ENCODE peak calls at places on chromosomes 3 and 15, in ten cellular contexts. A is H1; Y is pancreas; U is CD8-positive, alpha-beta T cell; B is heart left ventricle; T is PC-3; R is GM23338; V is tibial artery; I is astrocyte; E is transverse colon. X is an unnamed sample.

GRCh38 chr15:66779331-66780009 is 77.4 kb downstream of the SMAD6 start:
- DNase-seq in Y (no peak), B (no peak), I (no peak), V (peak; percentile 54), U (no peak), A (no peak), R (no peak), E (peak; percentile 53), T (no peak), X (no peak)

GRCh38 chr3:78872195-78872594 is 895.6 kb downstream of the ROBO1 start:
- DNase-seq in U (no peak), E (no peak), Y (no peak), B (no peak), V (no peak), T (no peak), R (no peak), A (no peak), I (peak; percentile 69), X (no peak)

GRCh38 chr3:12598890-12599289 is 42.0 kb downstream of the MKRN2 start:
- DNase-seq in U (no peak), R (no peak), B (no peak), T (no peak), V (no peak), A (no peak), Y (no peak), E (no peak), I (no peak), X (no peak)

GRCh38 chr3:194682651-194683310 is 2.9 kb upstream of the FAM43A start:
- DNase-seq in V (peak; percentile 83), T (peak; percentile 97), B (peak; percentile 72), A (peak; percentile 74), I (peak; percentile 74), R (peak; percentile 90), U (peak; percentile 62), Y (peak; percentile 68), E (peak; percentile 79), X (peak; percentile 90)

GRCh38 chr3:134665243-134665642 is 14.4 kb upstream of the KY start:
- DNase-seq in I (no peak), E (no peak), V (no peak), Y (no peak), R (no peak), T (no peak), B (no peak), A (no peak), U (no peak), X (no peak)

GRCh38 chr3:59483191-59483590 is 433.4 kb upstream of the CFAP20DC start:
- DNase-seq in U (no peak), V (no peak), B (no peak), R (no peak), I (no peak), Y (no peak), A (no peak), E (no peak), T (no peak), X (no peak)

GRCh38 chr3:106294121-106294520 is 425.3 kb upstream of the CBLB start:
- DNase-seq in I (no peak), U (no peak), Y (no peak), E (no peak), V (no peak), A (no peak), B (no peak), R (no peak), T (no peak), X (no peak)

GRCh38 chr3:10189557-10190374 is 25.0 kb downstream of the IRAK2 start:
- DNase-seq in I (peak; percentile 27), V (peak; percentile 97), B (peak; percentile 92), A (no peak), T (peak; percentile 56), Y (peak; percentile 68), R (no peak), U (no peak), E (peak; percentile 78), X (peak; percentile 95)

GRCh38 chr3:120567370-120568197 is 28.6 kb upstream of the NDUFB4 start:
- DNase-seq in B (no peak), A (no peak), Y (no peak), R (peak; percentile 59), T (peak; percentile 70), V (no peak), E (no peak), U (no peak), I (peak; percentile 65), X (no peak)

GRCh38 chr15:29088666-29089065 is 181.0 kb downstream of the NSMCE3 start:
- DNase-seq in V (no peak), Y (no peak), A (no peak), E (no peak), U (no peak), R (no peak), T (no peak), B (no peak), I (no peak), X (no peak)

GRCh38 chr3:31491660-31492059 is 41.1 kb upstream of the STT3B start:
- DNase-seq in A (no peak), T (no peak), V (no peak), E (no peak), B (no peak), U (no peak), Y (no peak), I (no peak), R (no peak), X (no peak)

GRCh38 chr3:111895079-111895478 is 36.0 kb downstream of the PHLDB2 start:
- DNase-seq in U (no peak), B (no peak), T (peak; percentile 80), I (no peak), E (no peak), V (no peak), R (peak; percentile 59), A (no peak), Y (no peak), X (no peak)

GRCh38 chr3:144466114-144466513 is 494.5 kb downstream of the DIPK2A start:
- DNase-seq in B (no peak), V (no peak), R (no peak), E (no peak), U (no peak), Y (no peak), T (peak; percentile 5), A (no peak), I (no peak), X (no peak)

GRCh38 chr15:65355173-65355982 is 22.4 kb downstream of the IGDCC3 start:
- DNase-seq in B (no peak), T (no peak), E (no peak), R (peak; percentile 71), U (no peak), I (no peak), A (peak; percentile 63), Y (no peak), V (no peak), X (no peak)

GRCh38 chr3:16290827-16291196 is 25.8 kb downstream of the OXNAD1 start:
- DNase-seq in Y (no peak), A (no peak), E (no peak), V (no peak), I (peak; percentile 47), U (no peak), T (no peak), R (no peak), B (no peak), X (no peak)

GRCh38 chr3:128808672-128809071 is 70.7 kb upstream of the ACAD9 start:
- DNase-seq in U (no peak), A (no peak), Y (no peak), V (no peak), I (no peak), R (no peak), E (no peak), T (no peak), B (no peak), X (no peak)
- H3K4me1 ChIP-seq in U (peaks cover 24% of the 10 kb centered on the region), A (no peaks in the 10 kb centered on the region), Y (peaks cover 3% of the 10 kb centered on the region), V (peaks cover 15% of the 10 kb centered on the region), I (peaks cover 16% of the 10 kb centered on the region), R (no peaks in the 10 kb centered on the region), E (peaks cover 16% of the 10 kb centered on the region), T (peaks cover 14% of the 10 kb centered on the region), B (peaks cover 10% of the 10 kb centered on the region), X (peaks cover 17% of the 10 kb centered on the region)

GRCh38 chr3:171844873-171845272 is 1.7 kb downstream of the TMEM212 start:
- DNase-seq in E (no peak), U (no peak), T (peak; percentile 68), I (peak; percentile 51), R (no peak), Y (no peak), B (no peak), V (no peak), A (no peak), X (no peak)
- H3K4me1 ChIP-seq in E (no peaks in the 10 kb centered on the region), U (no peaks in the 10 kb centered on the region), T (peaks cover 3% of the 10 kb centered on the region), I (peaks cover 32% of the 10 kb centered on the region), R (no peaks in the 10 kb centered on the region), Y (peaks cover 14% of the 10 kb centered on the region), B (no peaks in the 10 kb centered on the region), V (peaks cover 20% of the 10 kb centered on the region), A (no peaks in the 10 kb centered on the region), X (no peaks in the 10 kb centered on the region)

GRCh38 chr3:129282727-129283327 is 4.2 kb downstream of the HMCES start:
- DNase-seq in A (no peak), B (no peak), R (no peak), V (no peak), I (peak; percentile 81), Y (no peak), U (no peak), T (peak; percentile 68), E (no peak), X (no peak)
- H3K4me1 ChIP-seq in A (peaks cover 10% of the 10 kb centered on the region), B (no peaks in the 10 kb centered on the region), R (peaks cover 15% of the 10 kb centered on the region), V (peaks cover 28% of the 10 kb centered on the region), I (peaks cover 17% of the 10 kb centered on the region), Y (peaks cover 3% of the 10 kb centered on the region), U (peaks cover 39% of the 10 kb centered on the region), T (peaks cover 23% of the 10 kb centered on the region), E (peaks cover 14% of the 10 kb centered on the region), X (peaks cover 37% of the 10 kb centered on the region)

GRCh38 chr15:84749111-84749991 is 959 bp downstream of the ZNF592 start:
- DNase-seq in A (peak; percentile 53), E (peak; percentile 41), Y (peak; percentile 65), T (peak; percentile 28), V (peak; percentile 66), B (peak; percentile 67), I (peak; percentile 18), R (peak; percentile 49), U (peak; percentile 38), X (no peak)

GRCh38 chr15:84752195-84752594 is 3.8 kb downstream of the ZNF592 start:
- DNase-seq in T (no peak), U (no peak), I (no peak), E (no peak), V (no peak), B (no peak), Y (no peak), A (no peak), R (no peak), X (no peak)

GRCh38 chr15:84752700-84753099 is 4.3 kb downstream of the ZNF592 start:
- DNase-seq in V (no peak), T (peak; percentile 51), E (no peak), Y (no peak), A (no peak), B (no peak), U (no peak), I (peak; percentile 36), R (no peak), X (no peak)

GRCh38 chr15:84748274-84749110 is at the start of gene ZNF592:
- DNase-seq in V (peak; percentile 93), E (peak; percentile 89), Y (peak; percentile 94), B (peak; percentile 93), T (peak; percentile 79), I (peak; percentile 45), U (peak; percentile 78), R (peak; percentile 72), A (peak; percentile 82), X (no peak)

DNA sequence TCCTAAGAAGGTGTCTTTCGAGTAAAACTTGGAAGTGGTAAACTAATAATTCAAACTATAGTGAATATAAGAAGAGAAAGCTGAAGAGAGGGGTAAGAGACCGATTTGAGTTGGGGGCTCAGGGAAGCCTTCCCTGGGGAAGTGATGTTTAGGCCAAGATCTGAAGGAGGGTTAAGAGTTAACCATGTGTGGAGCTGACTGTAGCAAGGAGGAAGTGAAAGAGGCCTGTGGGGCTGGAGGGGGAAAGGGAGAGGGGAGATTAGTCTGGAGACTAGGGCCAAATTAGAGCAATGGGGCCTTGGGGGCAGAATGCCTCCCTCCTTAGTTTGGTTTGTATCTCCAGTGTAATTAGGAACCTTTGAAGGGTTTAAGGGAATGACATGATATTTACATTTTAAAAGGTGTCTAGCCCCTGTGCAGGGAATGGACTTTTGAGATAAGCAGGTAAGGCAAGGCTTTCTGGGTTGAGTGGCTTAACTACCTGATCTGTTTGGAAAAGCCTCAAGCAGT is 2.2 kb downstream of the ZNF592 start:
- DNase-seq in Y (no peak), R (no peak), U (no peak), I (no peak), T (no peak), V (no peak), B (no peak), A (no peak), E (no peak), X (no peak)
- H3K4me1 ChIP-seq in Y (peaks cover 49% of the 10 kb centered on the region), R (peaks cover 25% of the 10 kb centered on the region), U (peaks cover 52% of the 10 kb centered on the region), I (peaks cover 35% of the 10 kb centered on the region), T (peaks cover 37% of the 10 kb centered on the region), V (peaks cover 74% of the 10 kb centered on the region), B (peaks cover 13% of the 10 kb centered on the region), A (peaks cover 13% of the 10 kb centered on the region), E (peaks cover 37% of the 10 kb centered on the region), X (peaks cover 56% of the 10 kb centered on the region)

X was measured in vagina.